ENCODE peak calls at places on chromosome 6, in five cellular contexts. One of them, this sample, is unnamed.

GRCh38 chr6:108557494-108558371 is 3.0 kb upstream of the FOXO3 start:
- DNase-seq in PC-3: peak; percentile 64
- DNase-seq in lower leg skin: peak; percentile 94
- DNase-seq in endothelial cell: peak; percentile 86
- DNase-seq in WTC11: peak; percentile 86
- DNase-seq in this sample: peak; percentile 69

GRCh38 chr6:36120539-36120938 is 9.8 kb upstream of the MAPK13 start:
- DNase-seq in PC-3: no peak
- DNase-seq in lower leg skin: no peak
- DNase-seq in endothelial cell: no peak
- DNase-seq in WTC11: no peak
- DNase-seq in this sample: no peak

GRCh38 chr6:144896296-144896695 is 611.2 kb downstream of the UTRN start:
- DNase-seq in PC-3: no peak
- DNase-seq in lower leg skin: no peak
- DNase-seq in endothelial cell: no peak
- DNase-seq in WTC11: no peak
- DNase-seq in this sample: no peak

GRCh38 chr6:148272597-148272996 is 70.0 kb upstream of the SASH1 start:
- DNase-seq in PC-3: no peak
- DNase-seq in lower leg skin: no peak
- DNase-seq in endothelial cell: no peak
- DNase-seq in WTC11: no peak
- DNase-seq in this sample: no peak

GRCh38 chr6:96795481-96795880 is 41.8 kb downstream of the GPR63 start:
- DNase-seq in PC-3: no peak
- DNase-seq in lower leg skin: no peak
- DNase-seq in endothelial cell: no peak
- DNase-seq in WTC11: no peak
- DNase-seq in this sample: no peak

GRCh38 chr6:28769626-28770402 is 154.0 kb downstream of the TRIM27 start:
- DNase-seq in PC-3: peak; percentile 73
- DNase-seq in lower leg skin: no peak
- DNase-seq in endothelial cell: peak; percentile 61
- DNase-seq in WTC11: peak; percentile 63
- DNase-seq in this sample: no peak

GRCh38 chr6:116616757-116617093 is 446 bp downstream of the RSPH4A start:
- DNase-seq in PC-3: no peak
- DNase-seq in lower leg skin: no peak
- DNase-seq in endothelial cell: peak; percentile 32
- DNase-seq in WTC11: peak; percentile 28
- DNase-seq in this sample: no peak

GRCh38 chr6:96626749-96627353 is 63.9 kb downstream of the FHL5 start:
- DNase-seq in PC-3: peak; percentile 30
- DNase-seq in lower leg skin: no peak
- DNase-seq in endothelial cell: no peak
- DNase-seq in WTC11: no peak
- DNase-seq in this sample: no peak

GRCh38 chr6:136063095-136063494 is 187.0 kb downstream of the MTFR2 start:
- DNase-seq in PC-3: no peak
- DNase-seq in lower leg skin: no peak
- DNase-seq in endothelial cell: no peak
- DNase-seq in WTC11: no peak
- DNase-seq in this sample: no peak

GRCh38 chr6:161274488-161274858 is 612 bp upstream of the AGPAT4 start:
- DNase-seq in PC-3: no peak
- DNase-seq in lower leg skin: no peak
- DNase-seq in endothelial cell: no peak
- DNase-seq in WTC11: no peak
- DNase-seq in this sample: no peak

GRCh38 chr6:113120577-113121285 is 736.4 kb upstream of the MARCKS start:
- DNase-seq in PC-3: peak; percentile 82
- DNase-seq in lower leg skin: no peak
- DNase-seq in endothelial cell: no peak
- DNase-seq in WTC11: no peak
- DNase-seq in this sample: no peak

GRCh38 chr6:157099912-157100593 is 223.3 kb downstream of the TMEM242 start:
- DNase-seq in PC-3: no peak
- DNase-seq in lower leg skin: no peak
- DNase-seq in endothelial cell: no peak
- DNase-seq in WTC11: no peak
- DNase-seq in this sample: no peak

GRCh38 chr6:161444966-161445799 is 171.3 kb upstream of the AGPAT4 start:
- DNase-seq in PC-3: no peak
- DNase-seq in lower leg skin: peak; percentile 79
- DNase-seq in endothelial cell: no peak
- DNase-seq in WTC11: no peak
- DNase-seq in this sample: no peak

GRCh38 chr6:141610741-141611140 is 522.0 kb upstream of the GJE1 start:
- DNase-seq in PC-3: peak; percentile 45
- DNase-seq in lower leg skin: no peak
- DNase-seq in endothelial cell: no peak
- DNase-seq in WTC11: peak; percentile 12
- DNase-seq in this sample: no peak
- TF ChIP-seq CTCF in PC-3: peak; percentile 57
- TF ChIP-seq CTCF in lower leg skin: no peak
- TF ChIP-seq CTCF in endothelial cell: no peak
- TF ChIP-seq CTCF in WTC11: no peak
- TF ChIP-seq CTCF in this sample: peak; percentile 47

DNA sequence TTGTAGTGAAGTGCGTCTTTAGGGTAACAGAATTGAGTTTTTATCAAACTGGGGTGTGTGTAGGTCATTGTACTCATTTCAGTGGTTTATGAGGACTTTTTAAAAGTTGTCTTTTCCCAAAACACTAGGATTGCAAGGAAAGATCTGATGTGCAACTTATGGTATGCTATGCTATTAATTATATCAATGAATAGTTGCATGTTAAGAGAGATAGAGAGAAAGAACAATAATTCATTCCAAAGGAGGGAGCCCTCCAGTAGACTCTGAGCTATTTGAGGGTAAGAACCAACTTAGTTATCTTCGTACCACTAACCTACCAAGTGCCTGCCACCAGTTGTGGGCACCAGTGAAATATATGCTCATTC is 117.1 kb downstream of the RNF144B start:
- DNase-seq in PC-3: no peak
- DNase-seq in lower leg skin: no peak
- DNase-seq in endothelial cell: no peak
- DNase-seq in WTC11: no peak
- DNase-seq in this sample: no peak
- TF ChIP-seq CTCF in PC-3: no peak
- TF ChIP-seq CTCF in lower leg skin: no peak
- TF ChIP-seq CTCF in endothelial cell: no peak
- TF ChIP-seq CTCF in WTC11: no peak
- TF ChIP-seq CTCF in this sample: no peak

GRCh38 chr6:152748843-152749242 is 1.8 kb upstream of the VIP start:
- DNase-seq in PC-3: peak; percentile 40
- DNase-seq in lower leg skin: no peak
- DNase-seq in endothelial cell: no peak
- DNase-seq in WTC11: no peak
- DNase-seq in this sample: no peak
- TF ChIP-seq CTCF in PC-3: peak; percentile 44
- TF ChIP-seq CTCF in lower leg skin: no peak
- TF ChIP-seq CTCF in endothelial cell: peak; percentile 48
- TF ChIP-seq CTCF in WTC11: no peak
- TF ChIP-seq CTCF in this sample: peak; percentile 58

DNA sequence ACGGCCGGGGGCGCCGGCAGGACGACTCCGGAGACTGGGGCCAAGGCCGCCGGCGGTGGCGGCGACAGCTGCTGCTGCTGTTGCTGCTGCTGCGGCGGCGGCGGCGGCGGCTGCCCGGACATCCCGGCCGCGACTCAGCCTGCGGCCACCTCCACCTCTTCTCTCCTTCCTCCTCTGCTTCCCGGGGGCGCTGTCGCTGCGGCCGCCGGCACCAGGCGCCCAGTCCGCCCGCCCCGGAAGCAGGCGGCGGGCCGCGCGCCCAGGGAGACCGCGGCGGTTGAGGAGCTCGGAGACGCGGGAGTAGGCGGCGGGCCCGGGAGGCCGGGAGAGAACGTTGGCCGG is 280 bp downstream of the RANBP9 start:
- DNase-seq in PC-3: no peak
- DNase-seq in lower leg skin: no peak
- DNase-seq in endothelial cell: no peak
- DNase-seq in WTC11: no peak
- DNase-seq in this sample: no peak
- TF ChIP-seq CTCF in PC-3: peak; percentile 11
- TF ChIP-seq CTCF in lower leg skin: no peak
- TF ChIP-seq CTCF in endothelial cell: no peak
- TF ChIP-seq CTCF in WTC11: no peak
- TF ChIP-seq CTCF in this sample: peak; percentile 19

DNA sequence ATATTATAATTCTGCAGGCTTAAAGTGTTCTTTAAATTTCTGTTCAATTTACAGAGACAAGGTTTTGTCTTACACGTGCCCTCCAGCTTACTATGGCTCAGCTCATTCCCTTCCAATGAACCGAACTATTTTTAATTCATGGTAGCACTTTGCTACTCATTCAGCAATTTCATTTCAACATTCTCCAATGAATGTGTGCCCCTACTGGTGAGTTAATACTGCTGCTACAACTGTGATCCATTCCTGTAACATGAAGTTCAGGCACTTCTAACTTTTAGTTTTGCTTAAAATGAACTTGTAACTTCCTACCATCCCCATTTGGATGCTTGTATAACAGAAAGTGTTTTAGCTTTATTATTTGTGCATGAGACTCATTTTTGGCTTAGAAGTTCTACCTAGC is 99.7 kb downstream of the F13A1 start:
- DNase-seq in PC-3: peak; percentile 6
- DNase-seq in lower leg skin: no peak
- DNase-seq in endothelial cell: no peak
- DNase-seq in WTC11: no peak
- DNase-seq in this sample: no peak
- TF ChIP-seq CTCF in PC-3: peak; percentile 54
- TF ChIP-seq CTCF in lower leg skin: no peak
- TF ChIP-seq CTCF in endothelial cell: no peak
- TF ChIP-seq CTCF in WTC11: no peak
- TF ChIP-seq CTCF in this sample: peak; percentile 53

DNA sequence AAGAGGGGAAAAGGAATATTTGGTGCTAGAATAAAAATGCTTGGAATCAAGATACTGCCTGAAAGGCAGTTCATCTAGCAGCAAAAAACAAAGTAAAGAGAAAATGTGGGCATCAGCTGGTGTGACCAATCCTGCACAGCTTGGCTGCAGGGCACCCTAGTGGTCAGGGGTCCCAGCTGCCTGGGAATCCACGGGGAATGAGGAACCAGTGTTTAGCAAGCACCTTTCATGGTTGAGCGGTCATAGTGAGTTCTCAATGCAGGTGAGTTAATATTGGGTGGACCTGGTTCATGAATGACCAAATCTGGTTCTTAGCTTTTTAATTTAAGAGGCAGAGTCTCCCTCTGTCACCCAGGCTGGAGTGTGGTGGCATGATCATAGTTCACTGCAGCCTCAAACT is 53.3 kb downstream of the CAP2 start:
- DNase-seq in PC-3: no peak
- DNase-seq in lower leg skin: no peak
- DNase-seq in endothelial cell: no peak
- DNase-seq in WTC11: peak; percentile 14
- DNase-seq in this sample: no peak
- TF ChIP-seq CTCF in PC-3: no peak
- TF ChIP-seq CTCF in lower leg skin: no peak
- TF ChIP-seq CTCF in endothelial cell: no peak
- TF ChIP-seq CTCF in WTC11: no peak
- TF ChIP-seq CTCF in this sample: no peak

DNA sequence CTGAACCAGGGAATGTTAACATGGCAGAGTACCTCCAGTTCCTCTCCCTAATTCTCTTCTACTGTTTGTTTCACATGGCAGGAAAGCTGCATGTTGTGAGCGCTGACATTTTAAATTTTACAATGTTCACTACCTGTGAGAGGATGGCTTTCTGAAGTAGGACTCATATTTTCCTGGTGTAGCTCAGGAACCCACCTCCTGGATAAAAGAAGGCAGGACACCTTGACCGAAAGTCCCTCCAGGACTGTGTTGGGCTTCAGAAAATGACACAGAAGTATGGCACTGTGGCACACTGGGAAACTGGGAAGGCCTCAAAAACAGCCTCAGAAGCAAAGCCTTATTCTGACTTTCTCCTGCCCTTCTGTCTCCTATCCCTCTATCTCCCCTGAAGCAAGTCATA is 33.3 kb downstream of the PTPRK start:
- DNase-seq in PC-3: peak; percentile 34
- DNase-seq in lower leg skin: no peak
- DNase-seq in endothelial cell: no peak
- DNase-seq in WTC11: peak; percentile 14
- DNase-seq in this sample: no peak
- TF ChIP-seq CTCF in PC-3: peak; percentile 53
- TF ChIP-seq CTCF in lower leg skin: no peak
- TF ChIP-seq CTCF in endothelial cell: no peak
- TF ChIP-seq CTCF in WTC11: no peak
- TF ChIP-seq CTCF in this sample: peak; percentile 44

GRCh38 chr6:30670760-30671527 is 1.9 kb downstream of the DHX16 start:
- DNase-seq in PC-3: no peak
- DNase-seq in lower leg skin: no peak
- DNase-seq in endothelial cell: peak; percentile 44
- DNase-seq in WTC11: no peak
- DNase-seq in this sample: no peak
- TF ChIP-seq CTCF in PC-3: peak; percentile 38
- TF ChIP-seq CTCF in lower leg skin: no peak
- TF ChIP-seq CTCF in endothelial cell: peak; percentile 20
- TF ChIP-seq CTCF in WTC11: no peak
- TF ChIP-seq CTCF in this sample: peak; percentile 43